ENCODE peak calls at places on chromosomes 2 and 18, in eight cellular contexts. O, H, J, R, Z, I, Q and U are unnamed samples.

GRCh38 chr2:98070081-98070480 is 16.9 kb upstream of the VWA3B start:
- DNase-seq in O (no peak), H (no peak), J (no peak), R (no peak), Z (no peak), I (no peak), Q (no peak), U (no peak)

GRCh38 chr18:58579561-58580047 is 49.3 kb downstream of the ALPK2 start:
- DNase-seq in O (no peak), H (peak; percentile 96), J (no peak), R (no peak), Z (no peak), I (peak; percentile 94), Q (no peak), U (no peak)

GRCh38 chr2:42095923-42096408 is 48.1 kb downstream of the PKDCC start:
- DNase-seq in O (no peak), H (peak; percentile 56), J (no peak), R (peak; percentile 76), Z (peak; percentile 82), I (peak; percentile 59), Q (peak; percentile 86), U (no peak)

GRCh38 chr18:21112140-21112473 is 494 bp upstream of the ROCK1 start:
- DNase-seq in O (no peak), H (no peak), J (no peak), R (no peak), Z (no peak), I (no peak), Q (no peak), U (no peak)

GRCh38 chr2:210964141-210964764 is 407.9 kb downstream of the CPS1 start:
- DNase-seq in O (no peak), H (no peak), J (no peak), R (no peak), Z (no peak), I (no peak), Q (no peak), U (no peak)

GRCh38 chr18:78769502-78770113 is 210.0 kb upstream of the SALL3 start:
- DNase-seq in O (no peak), H (no peak), J (no peak), R (no peak), Z (no peak), I (no peak), Q (peak; percentile 44), U (no peak)

GRCh38 chr2:86223098-86223681 is 23.9 kb downstream of the MRPL35 start:
- DNase-seq in O (peak; percentile 83), H (peak; percentile 59), J (no peak), R (no peak), Z (peak; percentile 79), I (peak; percentile 48), Q (peak; percentile 95), U (no peak)

GRCh38 chr2:10057231-10058107 is 14.1 kb downstream of the KLF11 start:
- DNase-seq in O (no peak), H (peak; percentile 77), J (peak; percentile 51), R (peak; percentile 60), Z (peak; percentile 91), I (peak; percentile 54), Q (peak; percentile 86), U (no peak)

GRCh38 chr2:180196419-180196977 is 189.4 kb upstream of the CWC22 start:
- DNase-seq in O (no peak), H (no peak), J (no peak), R (no peak), Z (no peak), I (no peak), Q (no peak), U (no peak)

GRCh38 chr2:55550368-55551102 is 31.0 kb downstream of the CFAP36 start:
- DNase-seq in O (no peak), H (peak; percentile 87), J (no peak), R (no peak), Z (no peak), I (peak; percentile 69), Q (no peak), U (no peak)

GRCh38 chr2:152566034-152566727 is 151.1 kb downstream of the PRPF40A start:
- DNase-seq in O (no peak), H (no peak), J (no peak), R (no peak), Z (no peak), I (no peak), Q (no peak), U (no peak)

GRCh38 chr2:241743620-241744019 is 9.2 kb downstream of the D2HGDH start:
- DNase-seq in O (no peak), H (no peak), J (no peak), R (no peak), Z (no peak), I (no peak), Q (no peak), U (no peak)

GRCh38 chr2:17331636-17332035 is 186.6 kb downstream of the RAD51AP2 start:
- DNase-seq in O (no peak), H (no peak), J (no peak), R (no peak), Z (no peak), I (no peak), Q (no peak), U (no peak)

GRCh38 chr2:125259441-125259840 is 1234.4 kb downstream of the CNTNAP5 start:
- DNase-seq in O (no peak), H (no peak), J (no peak), R (no peak), Z (no peak), I (no peak), Q (no peak), U (no peak)

GRCh38 chr18:30094556-30094955 is 948.0 kb downstream of the DSC3 start:
- DNase-seq in O (no peak), H (peak; percentile 59), J (no peak), R (no peak), Z (no peak), I (peak; percentile 7), Q (no peak), U (no peak)

GRCh38 chr2:15159751-15160177 is 401.4 kb downstream of the NBAS start:
- DNase-seq in O (no peak), H (peak; percentile 63), J (no peak), R (no peak), Z (no peak), I (peak; percentile 62), Q (no peak), U (no peak)

GRCh38 chr2:24478243-24478642 is 12.8 kb upstream of the NCOA1 start:
- DNase-seq in O (no peak), H (no peak), J (no peak), R (no peak), Z (no peak), I (no peak), Q (no peak), U (no peak)

GRCh38 chr2:51919395-51919794 is 887.5 kb upstream of the NRXN1 start:
- DNase-seq in O (no peak), H (peak; percentile 52), J (no peak), R (no peak), Z (no peak), I (no peak), Q (no peak), U (no peak)

GRCh38 chr2:6589171-6589570 is 276.5 kb downstream of the CMPK2 start:
- DNase-seq in O (no peak), H (no peak), J (no peak), R (no peak), Z (no peak), I (no peak), Q (no peak), U (no peak)

GRCh38 chr18:50880108-50880465 is 1.2 kb downstream of the ME2 start:
- DNase-seq in O (no peak), H (peak; percentile 8), J (no peak), R (no peak), Z (no peak), I (no peak), Q (no peak), U (no peak)

GRCh38 chr18:56388571-56388970 is 249.8 kb downstream of the TXNL1 start:
- DNase-seq in O (no peak), H (peak; percentile 32), J (no peak), R (no peak), Z (no peak), I (no peak), Q (no peak), U (no peak)

GRCh38 chr2:227515742-227516141 is 43.8 kb downstream of the AGFG1 start:
- DNase-seq in O (no peak), H (peak; percentile 22), J (no peak), R (no peak), Z (no peak), I (no peak), Q (no peak), U (no peak)

GRCh38 chr18:8385400-8385799 is 223.8 kb upstream of the RAB12 start:
- DNase-seq in O (peak; percentile 36), H (no peak), J (no peak), R (no peak), Z (no peak), I (no peak), Q (no peak), U (no peak)
- TF ChIP-seq CTCF in O (no peak), H (no peak), J (no peak), R (no peak), Z (no peak), I (no peak), Q (no peak), U (no peak)

GRCh38 chr2:53442783-53443182 is 324.8 kb upstream of the CHAC2 start:
- DNase-seq in O (no peak), H (no peak), J (no peak), R (no peak), Z (no peak), I (no peak), Q (no peak), U (no peak)
- TF ChIP-seq CTCF in O (no peak), H (no peak), J (peak; percentile 31), R (no peak), Z (no peak), I (peak; percentile 19), Q (no peak), U (peak; percentile 21)

DNA sequence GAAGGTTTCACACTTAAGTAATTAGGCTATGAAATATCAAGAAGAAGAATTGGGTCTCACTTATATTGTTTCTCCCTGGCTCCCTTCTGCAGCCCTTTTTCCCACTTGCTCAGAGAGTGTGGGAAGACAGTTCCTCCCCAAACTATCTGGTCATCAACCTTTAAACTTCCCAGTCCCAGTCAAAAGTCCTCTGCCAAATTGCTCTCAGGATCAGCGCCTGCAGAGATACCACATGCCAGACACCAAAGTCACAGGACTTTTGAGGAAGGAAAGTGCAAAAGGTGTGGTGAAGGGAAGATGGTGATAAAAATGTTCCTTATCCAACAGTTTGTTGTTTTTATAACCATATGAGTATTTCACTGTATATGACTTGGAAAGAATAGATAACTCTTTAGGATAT is 51.3 kb downstream of the DLGAP1 start:
- DNase-seq in O (no peak), H (no peak), J (no peak), R (no peak), Z (no peak), I (no peak), Q (no peak), U (no peak)
- TF ChIP-seq CTCF in O (no peak), H (no peak), J (no peak), R (no peak), Z (no peak), I (no peak), Q (no peak), U (no peak)

DNA sequence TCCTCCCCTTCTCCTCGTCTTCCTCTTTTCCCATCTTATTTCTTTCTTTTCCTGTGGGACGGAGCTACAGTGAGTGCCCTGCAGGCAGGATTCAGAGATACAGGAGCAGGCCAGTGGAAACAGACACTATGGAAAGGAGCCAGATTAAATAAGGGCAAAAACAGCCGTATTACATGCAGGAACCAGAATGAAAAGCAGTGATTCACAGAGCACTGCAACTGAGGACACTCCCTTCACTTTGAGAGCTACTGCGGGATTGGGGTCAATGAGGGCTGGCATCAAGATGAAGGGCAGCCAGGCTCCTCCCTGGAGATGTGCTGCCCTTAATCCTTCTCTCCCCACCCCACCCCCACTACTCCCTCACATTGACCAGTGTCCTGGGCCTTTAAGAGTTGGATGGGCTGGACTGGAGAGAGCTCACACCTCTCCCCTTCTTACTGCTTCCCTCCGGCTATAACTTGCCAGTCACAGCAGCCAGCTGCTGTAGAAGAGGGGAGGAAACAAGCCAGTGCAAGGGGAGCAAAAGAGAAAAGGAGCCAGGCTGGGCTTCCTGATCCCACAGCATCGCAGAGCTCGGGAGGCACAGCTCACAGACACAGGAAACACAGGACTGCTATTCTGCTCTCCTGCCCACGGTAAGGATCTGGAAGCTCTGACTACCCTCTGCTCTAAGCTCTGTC is at the start of gene PLCD4:
- DNase-seq in O (no peak), H (peak; percentile 79), J (no peak), R (peak; percentile 39), Z (no peak), I (peak; percentile 88), Q (peak; percentile 89), U (no peak)
- TF ChIP-seq CTCF in O (no peak), H (peak; percentile 25), J (no peak), R (no peak), Z (no peak), I (no peak), Q (no peak), U (no peak)